ENCODE peak calls at places on chromosome 14, in five cellular contexts. G, Z, P, Y and H are unnamed samples.

GRCh38 chr14:104595911-104596450 is 8.6 kb downstream of the TMEM179 start:
- DNase-seq in G (no peak), Z (no peak), P (no peak), Y (no peak), H (no peak)

GRCh38 chr14:35149239-35149638 is 26.9 kb downstream of the PRORP start:
- DNase-seq in G (no peak), Z (no peak), P (no peak), Y (no peak), H (no peak)

GRCh38 chr14:69535230-69535848 is 39.3 kb downstream of the CCDC177 start:
- DNase-seq in G (no peak), Z (no peak), P (peak; percentile 34), Y (peak; percentile 57), H (peak; percentile 40)

GRCh38 chr14:71228711-71229110 is 321.5 kb downstream of the PCNX1 start:
- DNase-seq in G (no peak), Z (no peak), P (peak; percentile 7), Y (no peak), H (no peak)

GRCh38 chr14:102592969-102593840 is 756 bp downstream of the RCOR1 start:
- DNase-seq in G (peak; percentile 75), Z (peak; percentile 37), P (peak; percentile 60), Y (peak; percentile 70), H (no peak)

GRCh38 chr14:54614296-54614695 is 47.4 kb downstream of the SAMD4A start:
- DNase-seq in G (no peak), Z (no peak), P (no peak), Y (no peak), H (no peak)

GRCh38 chr14:105046891-105047282 is 18.3 kb downstream of the GPR132 start:
- DNase-seq in G (no peak), Z (no peak), P (no peak), Y (no peak), H (no peak)

GRCh38 chr14:103121161-103121845 is 2.0 kb upstream of the TNFAIP2 start:
- DNase-seq in G (no peak), Z (peak; percentile 29), P (peak; percentile 68), Y (peak; percentile 76), H (no peak)

GRCh38 chr14:92527724-92528123 is 14.1 kb downstream of the RIN3 start:
- DNase-seq in G (no peak), Z (no peak), P (no peak), Y (no peak), H (no peak)

GRCh38 chr14:44847910-44848309 is 113.8 kb downstream of the KLHL28 start:
- DNase-seq in G (no peak), Z (no peak), P (no peak), Y (no peak), H (no peak)

GRCh38 chr14:55249423-55249822 is 21.8 kb upstream of the FBXO34 start:
- DNase-seq in G (no peak), Z (no peak), P (no peak), Y (no peak), H (peak; percentile 35)

GRCh38 chr14:27315947-27316346 is 718.1 kb upstream of the NOVA1 start:
- DNase-seq in G (no peak), Z (no peak), P (no peak), Y (no peak), H (no peak)

GRCh38 chr14:98177551-98177950 is 1094.4 kb downstream of the BCL11B start:
- DNase-seq in G (no peak), Z (no peak), P (no peak), Y (no peak), H (no peak)

GRCh38 chr14:24057271-24057670 is 5.5 kb downstream of the CARMIL3 start:
- DNase-seq in G (no peak), Z (no peak), P (no peak), Y (peak; percentile 28), H (no peak)

GRCh38 chr14:26286806-26287205 is 311.0 kb downstream of the NOVA1 start:
- DNase-seq in G (no peak), Z (no peak), P (no peak), Y (no peak), H (no peak)

GRCh38 chr14:21525571-21525970 is 575 bp downstream of the SALL2 start:
- DNase-seq in G (no peak), Z (peak; percentile 55), P (peak; percentile 29), Y (no peak), H (no peak)

GRCh38 chr14:73795974-73796373 is 55.7 kb upstream of the PTGR2 start:
- DNase-seq in G (peak; percentile 89), Z (no peak), P (peak; percentile 48), Y (peak; percentile 73), H (peak; percentile 45)

GRCh38 chr14:99430491-99430890 is 50.2 kb downstream of the SETD3 start:
- DNase-seq in G (no peak), Z (peak; percentile 22), P (peak; percentile 57), Y (no peak), H (no peak)

GRCh38 chr14:36582011-36582873 is at the start of gene NKX2-8:
- DNase-seq in G (no peak), Z (no peak), P (no peak), Y (no peak), H (no peak)

DNA sequence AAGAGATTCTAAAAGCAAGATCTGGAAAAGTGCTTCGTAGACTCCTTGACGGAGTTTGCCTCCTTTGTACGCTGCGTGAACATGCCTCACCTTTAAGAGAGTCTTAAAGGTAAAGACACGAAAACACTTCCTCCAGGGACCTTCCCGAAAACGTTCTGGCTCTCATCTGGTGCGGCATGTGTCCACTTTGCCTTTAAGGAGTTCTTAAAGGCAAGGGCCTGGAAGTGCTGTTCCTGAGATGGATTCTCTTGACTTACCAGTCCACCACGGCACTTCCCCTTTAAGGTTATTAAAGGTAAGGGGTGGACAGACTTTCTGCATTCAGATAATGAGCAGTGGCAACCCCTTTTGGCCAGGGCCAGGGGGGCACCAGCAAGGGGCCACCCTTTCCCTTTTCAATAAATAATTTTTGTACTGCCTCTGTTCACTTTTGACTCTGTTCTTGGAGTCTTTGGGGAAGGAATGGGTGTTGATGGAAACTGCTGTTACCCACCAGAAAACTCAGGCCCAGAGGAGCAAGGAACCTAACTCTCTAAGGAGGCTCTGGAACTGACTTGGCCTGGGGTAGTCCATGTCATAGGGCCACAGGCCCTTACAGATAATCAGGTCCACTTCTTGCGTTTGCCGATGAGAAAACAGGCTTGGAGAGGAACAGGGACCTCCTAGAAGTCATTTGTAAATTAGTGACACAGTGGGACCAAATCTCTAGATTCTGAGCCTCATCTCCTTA is 4.4 kb downstream of the REM2 start:
- DNase-seq in G (peak; percentile 60), Z (peak; percentile 80), P (peak; percentile 89), Y (no peak), H (peak; percentile 44)
- TF ChIP-seq POLR2A in G (peak; percentile 18), Z (no peak), P (peak; percentile 10), Y (no peak), H (no peak)

DNA sequence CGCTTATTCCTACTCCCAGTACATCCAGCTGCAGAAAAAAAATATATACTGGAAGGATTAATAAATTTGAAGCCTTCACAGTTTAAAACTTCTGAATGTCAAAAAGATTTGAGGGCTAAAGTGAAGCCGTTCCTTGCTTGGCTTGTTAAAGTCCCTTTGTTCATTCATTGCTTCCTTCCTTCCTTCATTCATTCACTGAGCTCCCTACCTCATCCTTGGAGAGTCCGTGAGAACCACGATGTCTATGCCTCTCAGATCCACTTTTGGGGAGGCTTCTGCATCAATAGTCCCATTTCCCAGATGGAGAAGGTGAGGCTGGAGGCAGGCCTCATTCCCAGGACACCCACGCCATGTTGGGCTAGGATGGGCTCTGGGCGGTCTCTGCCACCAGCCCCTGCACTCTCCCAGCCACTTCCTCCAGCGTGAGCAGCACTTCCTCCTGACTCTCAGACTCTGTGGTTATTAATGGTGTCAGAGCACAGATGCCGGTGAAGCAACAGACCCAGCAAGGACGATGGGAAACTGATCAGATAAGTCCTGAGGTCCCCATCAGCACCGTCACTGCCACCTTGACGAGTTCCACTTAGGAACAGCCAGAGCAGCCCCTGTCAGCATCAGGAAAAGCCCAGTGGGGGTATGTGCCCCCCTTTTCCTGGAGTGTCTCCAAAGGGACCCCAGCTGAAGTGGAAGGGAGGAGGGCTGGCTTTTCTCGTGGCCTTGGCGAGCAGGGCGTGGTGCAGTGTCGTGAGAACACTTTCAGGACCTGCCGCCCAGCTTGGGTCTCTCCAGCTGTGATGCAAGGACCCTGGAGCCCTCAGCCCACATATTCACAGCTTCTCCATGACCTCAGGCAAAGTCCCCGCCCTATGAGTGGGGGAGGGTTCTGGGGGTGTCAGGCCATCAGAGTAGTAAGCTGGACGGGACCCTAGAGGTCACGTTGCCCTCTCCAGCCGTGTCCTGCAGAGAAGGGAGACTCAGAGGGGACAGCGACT is 21.2 kb downstream of the ASB2 start:
- DNase-seq in G (no peak), Z (no peak), P (peak; percentile 54), Y (no peak), H (no peak)
- TF ChIP-seq POLR2A in G (no peak), Z (no peak), P (no peak), Y (no peak), H (no peak)

GRCh38 chr14:23005451-23005850 is 4.5 kb downstream of the C14orf93 start:
- DNase-seq in G (no peak), Z (no peak), P (no peak), Y (no peak), H (no peak)

GRCh38 chr14:23008836-23009235 is 1.1 kb downstream of the C14orf93 start:
- DNase-seq in G (no peak), Z (no peak), P (no peak), Y (no peak), H (no peak)

GRCh38 chr14:23005861-23006534 is 3.9 kb downstream of the C14orf93 start:
- DNase-seq in G (no peak), Z (no peak), P (no peak), Y (no peak), H (no peak)

GRCh38 chr14:23009483-23009938 is 432 bp downstream of the C14orf93 start:
- DNase-seq in G (no peak), Z (no peak), P (no peak), Y (no peak), H (no peak)

GRCh38 chr14:23006544-23007419 is 3.2 kb downstream of the C14orf93 start:
- DNase-seq in G (peak; percentile 97), Z (peak; percentile 97), P (peak; percentile 98), Y (peak; percentile 98), H (peak; percentile 76)
- TF ChIP-seq POLR2A in G (peak; percentile 71), Z (peak; percentile 92), P (peak; percentile 92), Y (peak; percentile 83), H (peak; percentile 74)

GRCh38 chr14:51732494-51733080 is 80.9 kb downstream of the FRMD6 start:
- DNase-seq in G (no peak), Z (no peak), P (no peak), Y (no peak), H (no peak)
- TF ChIP-seq POLR2A in G (no peak), Z (no peak), P (no peak), Y (no peak), H (no peak)

GRCh38 chr14:76311410-76311758 is 64.6 kb upstream of the ESRRB start:
- DNase-seq in G (no peak), Z (no peak), P (no peak), Y (no peak), H (no peak)

GRCh38 chr14:76314521-76314951 is 61.4 kb upstream of the ESRRB start:
- DNase-seq in G (no peak), Z (no peak), P (no peak), Y (no peak), H (no peak)

GRCh38 chr14:76312821-76313220 is 63.1 kb upstream of the ESRRB start:
- DNase-seq in G (no peak), Z (no peak), P (no peak), Y (no peak), H (no peak)

GRCh38 chr14:76313861-76314260 is 62.1 kb upstream of the ESRRB start:
- DNase-seq in G (no peak), Z (no peak), P (no peak), Y (no peak), H (no peak)

DNA sequence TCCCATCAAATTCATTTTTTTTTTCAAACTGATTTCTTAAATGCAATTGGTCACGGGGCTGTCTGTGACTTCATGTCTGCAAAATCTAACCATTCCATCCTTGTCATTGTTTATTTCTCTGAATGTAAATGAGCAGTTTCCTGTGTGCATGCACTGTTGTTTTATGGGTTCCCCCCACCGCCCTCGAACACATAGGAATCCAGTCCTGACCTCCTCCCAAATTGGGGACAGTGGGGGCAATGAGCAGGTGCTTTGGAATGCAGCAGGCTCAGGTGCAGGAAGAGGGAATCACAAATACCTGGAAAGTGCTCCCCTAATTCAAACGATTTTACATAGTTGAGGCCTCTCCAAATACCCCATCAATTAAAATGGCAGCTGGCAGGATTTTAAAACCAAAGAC is 62.6 kb upstream of the ESRRB start:
- DNase-seq in G (no peak), Z (no peak), P (no peak), Y (no peak), H (no peak)
- TF ChIP-seq POLR2A in G (no peak), Z (no peak), P (no peak), Y (no peak), H (no peak)